ENCODE peak calls at places on chromosomes 3 and 15, in eight cellular contexts. W, E, L, H, O, T, Q and X are unnamed samples.

GRCh38 chr15:70353606-70354259 is 256.0 kb upstream of the TLE3 start:
- DNase-seq in E (no peak), Q (no peak), O (no peak), H (no peak), W (no peak), T (no peak), L (no peak), X (no peak)

GRCh38 chr3:149042766-149043386 is 43.5 kb downstream of the HLTF start:
- DNase-seq in W (no peak), O (no peak), Q (no peak), H (peak), E (peak), L (peak), T (peak), X (peak)

GRCh38 chr15:40843885-40844542 is at the start of gene SPINT1:
- DNase-seq in Q (peak), E (no peak), W (peak), L (no peak), H (no peak), T (no peak), O (peak), X (no peak)

GRCh38 chr3:101642441-101642840 is 34.5 kb downstream of the ZBTB11 start:
- DNase-seq in W (no peak), H (no peak), E (no peak), T (no peak), L (no peak), O (no peak), Q (no peak), X (no peak)

GRCh38 chr15:56215769-56216168 is 27.9 kb downstream of the RFX7 start:
- DNase-seq in E (peak), L (peak), O (no peak), H (no peak), W (no peak), Q (peak), T (no peak), X (peak)

GRCh38 chr3:114442251-114442650 is 148.4 kb downstream of the TIGIT start:
- DNase-seq in O (no peak), W (no peak), T (peak), L (peak), H (no peak), E (peak), Q (no peak), X (peak)

GRCh38 chr3:65322910-65323309 is 635.1 kb upstream of the ADAMTS9 start:
- DNase-seq in Q (no peak), T (no peak), W (no peak), O (no peak), E (no peak), L (no peak), H (no peak), X (no peak)

GRCh38 chr15:65101418-65101890 is 13.5 kb downstream of the UBAP1L start:
- DNase-seq in O (peak), W (peak), H (no peak), T (peak), L (peak), E (peak), Q (peak), X (peak)

GRCh38 chr15:67433495-67434099 is 87.3 kb upstream of the C15orf61 start:
- DNase-seq in W (no peak), H (peak), L (peak), Q (peak), T (peak), E (peak), O (no peak), X (peak)

GRCh38 chr3:42078686-42079085 is 12.5 kb upstream of the TRAK1 start:
- DNase-seq in E (no peak), W (no peak), L (no peak), T (no peak), O (peak), Q (no peak), H (no peak), X (no peak)

GRCh38 chr3:195239121-195239520 is 31.8 kb downstream of the XXYLT1 start:
- DNase-seq in Q (peak), T (no peak), W (no peak), E (no peak), O (no peak), H (no peak), L (no peak), X (no peak)
- TF ChIP-seq CTCF in Q (no peak), T (peak), W (no peak), E (no peak), O (no peak), H (no peak), L (no peak), X (no peak)

GRCh38 chr3:89270201-89270600 is 162.8 kb downstream of the EPHA3 start:
- DNase-seq in L (no peak), T (no peak), W (no peak), H (no peak), O (no peak), E (no peak), Q (no peak), X (no peak)
- H3K4me3 ChIP-seq in L (no peak), T (no peak), W (no peak), H (no peak), O (no peak), E (no peak), Q (no peak), X (no peak)

GRCh38 chr3:61855211-61855610 is 293.8 kb downstream of the PTPRG start:
- DNase-seq in H (no peak), O (no peak), L (peak), E (peak), T (no peak), W (no peak), Q (no peak), X (peak)

GRCh38 chr3:61861410-61861809 is 300.0 kb downstream of the PTPRG start:
- DNase-seq in L (no peak), E (no peak), T (no peak), H (no peak), W (no peak), Q (peak), O (no peak), X (no peak)

GRCh38 chr3:61853912-61854311 is 292.5 kb downstream of the PTPRG start:
- DNase-seq in E (no peak), Q (peak), W (no peak), H (no peak), L (no peak), O (no peak), T (no peak), X (no peak)

GRCh38 chr3:61857297-61857696 is 295.9 kb downstream of the PTPRG start:
- DNase-seq in L (peak), H (no peak), E (no peak), T (no peak), W (no peak), O (no peak), Q (peak), X (no peak)

DNA sequence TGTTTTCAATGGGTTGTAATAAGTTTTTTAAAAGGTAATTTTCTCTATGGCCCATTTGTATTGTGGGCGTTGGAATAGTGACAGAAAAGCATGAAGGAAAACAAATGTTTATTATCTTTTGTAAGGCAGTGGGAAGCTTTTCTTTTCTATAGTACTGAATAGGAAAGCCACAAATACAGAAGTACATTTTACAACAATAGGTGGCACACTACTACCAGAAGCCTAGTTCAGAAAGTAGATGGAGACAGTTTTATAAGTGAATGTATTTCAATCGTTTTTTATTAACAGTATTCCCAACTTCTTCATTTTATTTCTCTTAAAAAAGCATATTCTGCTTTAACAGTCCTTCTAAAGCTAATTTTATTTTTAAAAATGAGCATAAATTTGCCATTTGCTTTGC is 296.7 kb downstream of the PTPRG start:
- DNase-seq in Q (no peak), O (no peak), T (no peak), E (peak), W (no peak), L (peak), H (no peak), X (peak)
- TF ChIP-seq CTCF in Q (peak), O (peak), T (peak), E (peak), W (peak), L (peak), H (peak), X (peak)

GRCh38 chr3:30668051-30668609 is 61.7 kb downstream of the TGFBR2 start:
- DNase-seq in E (no peak), L (no peak), W (no peak), Q (no peak), T (no peak), O (no peak), H (no peak), X (no peak)

GRCh38 chr3:30665539-30665938 is 59.1 kb downstream of the TGFBR2 start:
- DNase-seq in Q (no peak), L (no peak), E (no peak), H (no peak), W (no peak), T (no peak), O (no peak), X (no peak)

GRCh38 chr3:30667250-30667585 is 60.8 kb downstream of the TGFBR2 start:
- DNase-seq in H (no peak), O (no peak), T (no peak), Q (peak), L (peak), E (no peak), W (no peak), X (no peak)

GRCh38 chr3:30664884-30665283 is 58.5 kb downstream of the TGFBR2 start:
- DNase-seq in L (no peak), H (no peak), E (no peak), T (no peak), W (no peak), O (no peak), Q (no peak), X (no peak)

DNA sequence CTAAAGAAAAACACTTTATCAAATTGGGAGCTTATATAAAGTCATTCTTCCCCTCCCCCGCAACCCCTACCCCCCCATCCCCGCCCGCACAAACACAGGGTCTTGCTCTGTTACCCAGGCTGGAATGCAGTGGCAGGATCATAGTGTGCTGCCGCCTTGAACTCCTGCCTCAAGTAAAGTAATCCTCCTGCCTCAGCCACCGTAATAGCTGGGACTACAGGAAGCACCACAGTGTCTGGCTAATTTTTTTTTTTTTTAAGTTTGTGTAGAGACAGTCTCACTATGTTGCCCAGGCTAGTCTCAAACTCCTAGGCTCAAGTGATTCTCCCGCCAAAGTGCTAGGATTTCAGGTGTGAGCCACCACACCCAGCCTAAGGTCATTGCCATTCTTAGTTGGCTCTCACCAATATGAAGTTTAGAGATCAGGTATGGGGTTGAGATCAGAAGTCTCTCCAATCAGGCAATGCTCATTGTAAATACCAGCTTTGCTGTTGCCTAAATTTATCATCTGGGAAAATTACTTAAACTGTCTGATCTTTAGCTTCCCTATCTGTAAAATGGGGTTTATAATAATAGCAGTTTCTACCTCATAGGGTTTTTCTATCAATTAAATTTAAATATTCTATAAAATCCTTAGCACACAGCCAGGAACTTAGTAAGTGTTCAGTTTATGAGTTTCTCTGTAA is 60.3 kb downstream of the TGFBR2 start:
- DNase-seq in Q (no peak), O (no peak), T (no peak), L (no peak), E (no peak), H (no peak), W (no peak), X (no peak)
- H3K4me3 ChIP-seq in Q (no peak), O (no peak), T (no peak), L (no peak), E (no peak), H (no peak), W (no peak), X (no peak)

DNA sequence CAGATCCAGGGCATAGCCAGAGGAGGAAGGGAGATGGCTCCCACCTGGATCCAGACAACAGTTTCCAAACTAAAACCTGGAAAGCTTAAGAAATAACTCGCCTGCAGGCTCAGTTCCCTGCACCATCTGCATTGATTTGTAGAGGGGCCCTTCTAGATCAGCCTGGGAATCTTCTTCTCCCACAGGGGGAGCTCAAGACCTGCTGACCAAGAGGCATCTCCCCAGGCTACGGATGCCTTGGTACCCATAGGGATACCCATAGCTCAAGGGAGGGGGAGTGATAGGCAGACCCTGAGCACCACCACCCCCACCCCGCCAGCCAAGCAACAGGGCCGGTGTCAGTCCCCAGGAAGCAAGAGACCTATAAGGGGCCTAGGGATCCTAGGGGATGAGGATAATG is 28.0 kb upstream of the DCLK3 start:
- DNase-seq in H (no peak), E (peak), W (no peak), T (no peak), L (peak), O (no peak), Q (peak), X (peak)
- TF ChIP-seq CTCF in H (peak), E (peak), W (peak), T (peak), L (peak), O (no peak), Q (peak), X (peak)

GRCh38 chr15:60006203-60006782 is 2.2 kb downstream of the FOXB1 start:
- DNase-seq in W (no peak), E (peak), T (no peak), L (peak), Q (peak), H (no peak), O (no peak), X (no peak)

GRCh38 chr15:60005352-60006202 is 1.5 kb downstream of the FOXB1 start:
- DNase-seq in H (no peak), O (no peak), W (no peak), Q (peak), E (no peak), T (no peak), L (no peak), X (no peak)

GRCh38 chr15:60009124-60009523 is 5.0 kb downstream of the FOXB1 start:
- DNase-seq in W (no peak), E (no peak), L (no peak), Q (no peak), H (no peak), O (no peak), T (no peak), X (no peak)

GRCh38 chr15:60004846-60005351 is 788 bp downstream of the FOXB1 start:
- DNase-seq in W (no peak), H (no peak), L (peak), Q (peak), T (no peak), E (peak), O (no peak), X (no peak)

DNA sequence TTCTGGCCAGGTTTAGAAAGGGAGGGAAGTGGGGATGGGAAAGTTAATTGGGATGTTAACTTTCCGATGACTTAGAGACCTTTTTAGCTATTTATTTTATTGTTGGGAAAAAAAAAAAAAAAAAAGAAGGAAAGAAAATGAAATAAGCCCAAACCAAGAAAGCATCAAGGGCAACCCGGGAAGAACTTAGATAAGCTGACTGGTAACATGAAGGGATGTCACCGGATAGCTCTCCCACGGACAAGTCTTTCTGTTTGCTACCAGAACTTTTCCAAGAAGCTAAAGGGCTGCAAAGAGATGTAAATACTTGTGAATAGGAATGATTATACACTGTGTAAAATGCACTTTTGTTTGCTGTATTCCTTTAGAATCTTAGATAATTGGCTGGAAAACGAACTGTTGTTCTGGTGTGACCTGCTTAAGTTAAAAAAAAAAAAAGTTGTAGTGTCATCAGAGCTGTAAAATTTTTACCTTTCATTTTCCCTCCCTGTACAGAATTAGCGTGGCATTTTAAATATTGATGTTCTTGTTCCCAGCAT is 2.8 kb downstream of the FOXB1 start:
- DNase-seq in O (no peak), Q (no peak), H (no peak), L (no peak), T (no peak), W (no peak), E (no peak), X (no peak)
- H3K4me3 ChIP-seq in O (peak), Q (peak), H (peak), L (peak), T (peak), W (peak), E (no peak), X (no peak)

DNA sequence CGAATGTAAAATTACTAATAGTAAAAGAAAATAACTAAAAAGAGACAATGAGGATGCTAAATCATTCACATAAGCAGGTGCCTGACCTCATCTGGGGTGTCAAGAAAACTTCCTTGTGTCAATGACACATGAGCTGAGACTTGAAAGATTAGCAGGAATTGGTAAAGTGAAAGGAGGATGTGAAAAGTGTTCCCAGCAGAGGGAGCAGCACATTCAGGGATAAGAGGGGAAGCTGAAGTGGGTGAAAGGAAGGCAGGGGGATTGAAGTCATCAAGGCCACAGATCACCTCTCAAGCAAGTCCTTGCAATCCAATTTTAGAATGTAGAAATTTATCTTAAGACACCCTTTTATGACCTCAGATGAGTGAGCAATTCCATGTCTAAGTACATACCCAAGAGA is 60.2 kb upstream of the ACP3 start:
- DNase-seq in E (peak), T (peak), Q (peak), O (no peak), L (peak), H (no peak), W (no peak), X (peak)
- TF ChIP-seq CTCF in E (peak), T (peak), Q (peak), O (peak), L (peak), H (no peak), W (peak), X (peak)

GRCh38 chr15:94205366-94205765 is 26.0 kb upstream of the MCTP2 start:
- DNase-seq in H (no peak), Q (no peak), O (no peak), W (no peak), L (no peak), E (no peak), T (peak), X (peak)

GRCh38 chr15:94206463-94207167 is 24.7 kb upstream of the MCTP2 start:
- DNase-seq in Q (no peak), H (no peak), O (no peak), T (no peak), L (peak), E (no peak), W (no peak), X (peak)

GRCh38 chr15:94198633-94199032 is 32.7 kb upstream of the MCTP2 start:
- DNase-seq in W (no peak), T (no peak), H (no peak), E (no peak), O (no peak), Q (no peak), L (no peak), X (no peak)

GRCh38 chr15:94199725-94200124 is 31.6 kb upstream of the MCTP2 start:
- DNase-seq in T (no peak), Q (no peak), H (no peak), W (no peak), E (no peak), L (no peak), O (no peak), X (no peak)

GRCh38 chr15:94203321-94203720 is 28.0 kb upstream of the MCTP2 start:
- DNase-seq in W (no peak), Q (no peak), L (no peak), O (no peak), E (no peak), T (no peak), H (no peak), X (no peak)
- H3K4me3 ChIP-seq in W (no peak), Q (no peak), L (no peak), O (no peak), E (no peak), T (no peak), H (no peak), X (no peak)

GRCh38 chr15:62060116-62060895 is at the start of gene VPS13C:
- DNase-seq in E (peak), H (peak), L (peak), T (peak), W (peak), O (peak), Q (peak), X (peak)

GRCh38 chr15:62060896-62061280 is 641 bp upstream of the VPS13C start:
- DNase-seq in O (no peak), L (no peak), Q (no peak), H (no peak), T (no peak), W (no peak), E (peak), X (no peak)

GRCh38 chr15:62059818-62060115 is 480 bp downstream of the VPS13C start:
- DNase-seq in W (peak), E (peak), T (no peak), H (peak), Q (no peak), O (peak), L (peak), X (peak)

GRCh38 chr15:62058327-62059028 is 1.8 kb downstream of the VPS13C start:
- DNase-seq in W (no peak), E (no peak), Q (no peak), T (no peak), H (no peak), O (no peak), L (no peak), X (no peak)

GRCh38 chr15:62059108-62059817 is 984 bp downstream of the VPS13C start:
- DNase-seq in O (no peak), E (peak), L (peak), H (no peak), Q (no peak), T (no peak), W (no peak), X (peak)
- TF ChIP-seq CTCF in O (no peak), E (peak), L (peak), H (no peak), Q (peak), T (no peak), W (no peak), X (no peak)